ENCODE peak calls at places on chromosomes 3 and 15, in eight cellular contexts. C, I, B, W, L, Y, D and A are unnamed samples.

GRCh38 chr3:51705276-51706020 is 1.4 kb upstream of the GRM2 start:
- DNase-seq in C (no peak), I (no peak), B (no peak), W (no peak), L (no peak), Y (no peak), D (no peak), A (no peak)

GRCh38 chr3:45817788-45818523 is 21.6 kb upstream of the SLC6A20 start:
- DNase-seq in C (peak), I (peak), B (peak), W (no peak), L (no peak), Y (peak), D (peak), A (no peak)

GRCh38 chr3:146052046-146052790 is 108.8 kb downstream of the PLOD2 start:
- DNase-seq in C (no peak), I (no peak), B (no peak), W (no peak), L (no peak), Y (peak), D (no peak), A (no peak)

GRCh38 chr3:78096488-78097255 is 1056.8 kb downstream of the ROBO2 start:
- DNase-seq in C (peak), I (no peak), B (no peak), W (no peak), L (no peak), Y (no peak), D (peak), A (no peak)

GRCh38 chr3:121718205-121718846 is 31.2 kb downstream of the GOLGB1 start:
- DNase-seq in C (no peak), I (no peak), B (no peak), W (no peak), L (no peak), Y (no peak), D (no peak), A (no peak)

GRCh38 chr3:178085817-178086123 is 450.5 kb upstream of the KCNMB2 start:
- DNase-seq in C (no peak), I (no peak), B (no peak), W (no peak), L (no peak), Y (no peak), D (no peak), A (no peak)

GRCh38 chr3:53842436-53843194 is 3.6 kb downstream of the CHDH start:
- DNase-seq in C (peak), I (peak), B (peak), W (no peak), L (peak), Y (peak), D (peak), A (peak)

GRCh38 chr15:31300981-31301686 is 25.5 kb upstream of the KLF13 start:
- DNase-seq in C (no peak), I (no peak), B (peak), W (no peak), L (no peak), Y (no peak), D (no peak), A (peak)

GRCh38 chr3:166864473-166865467 is 515.3 kb downstream of the ZBBX start:
- DNase-seq in C (no peak), I (no peak), B (peak), W (no peak), L (peak), Y (no peak), D (no peak), A (no peak)

GRCh38 chr3:4584537-4585249 is 91.5 kb downstream of the ITPR1 start:
- DNase-seq in C (peak), I (peak), B (no peak), W (no peak), L (no peak), Y (peak), D (no peak), A (peak)

GRCh38 chr3:115581347-115582135 is 41.8 kb upstream of the GAP43 start:
- DNase-seq in C (peak), I (peak), B (no peak), W (no peak), L (no peak), Y (peak), D (peak), A (no peak)

DNA sequence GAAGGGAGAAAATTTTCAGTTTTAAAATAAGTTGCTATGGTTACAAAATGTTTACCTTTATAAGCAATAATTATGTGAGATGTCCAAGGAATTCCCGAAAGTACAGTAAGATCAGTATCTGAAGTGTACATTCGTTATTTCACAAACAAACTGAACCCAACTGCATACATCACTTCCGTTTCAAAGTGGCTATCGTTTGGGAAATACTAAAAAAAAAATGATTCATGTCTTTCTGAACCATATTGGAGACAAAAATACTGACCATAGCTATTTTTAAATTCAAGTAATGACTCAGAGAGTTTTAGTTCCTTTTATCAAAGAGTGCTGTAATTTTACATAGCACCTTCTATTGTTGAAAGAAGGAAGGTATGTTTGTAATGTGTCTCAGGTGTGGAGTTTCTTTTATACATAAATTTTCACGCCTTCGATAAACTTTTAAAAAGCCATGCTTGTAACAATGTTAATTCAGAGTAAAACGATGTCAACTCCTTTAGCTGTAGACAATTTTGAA is 8.0 kb upstream of the ANKRD28 start:
- DNase-seq in C (peak), I (peak), B (no peak), W (no peak), L (no peak), Y (peak), D (peak), A (peak)
- H3K4me3 ChIP-seq in C (no peak), I (no peak), B (no peak), W (peak), L (no peak), Y (no peak), D (no peak), A (peak)

DNA sequence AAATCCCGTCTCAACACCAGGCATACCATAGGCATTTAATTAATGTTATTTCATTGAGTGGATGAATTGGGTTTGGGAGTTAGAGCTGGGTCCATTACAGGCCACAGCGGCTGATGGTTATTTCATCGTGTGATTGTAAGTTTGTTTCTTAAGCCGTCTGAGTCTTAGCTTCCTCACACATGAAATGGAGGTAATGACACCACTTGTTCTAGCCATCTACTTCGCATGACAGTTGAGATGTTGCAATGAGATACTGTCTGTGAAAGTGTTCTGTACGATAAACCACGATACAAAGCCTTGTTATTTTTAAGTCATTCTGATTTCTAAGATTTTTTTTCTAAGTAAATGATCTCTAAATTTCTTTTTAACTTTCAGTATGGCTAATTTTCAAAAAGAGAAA is 8.6 kb upstream of the TP63 start:
- DNase-seq in C (no peak), I (no peak), B (no peak), W (no peak), L (no peak), Y (no peak), D (no peak), A (no peak)
- TF ChIP-seq CTCF in C (no peak), I (no peak), B (no peak), W (no peak), L (no peak), Y (no peak), D (no peak), A (no peak)

GRCh38 chr15:83652606-83653204 is 1.2 kb upstream of the ADAMTSL3 start:
- DNase-seq in C (no peak), I (no peak), B (no peak), W (no peak), L (no peak), Y (no peak), D (no peak), A (no peak)

GRCh38 chr15:83655237-83655616 is 1.3 kb downstream of the ADAMTSL3 start:
- DNase-seq in C (no peak), I (no peak), B (no peak), W (no peak), L (no peak), Y (no peak), D (no peak), A (no peak)

GRCh38 chr15:83653288-83653638 is 660 bp upstream of the ADAMTSL3 start:
- DNase-seq in C (no peak), I (no peak), B (no peak), W (peak), L (no peak), Y (no peak), D (peak), A (no peak)

GRCh38 chr15:83654379-83655236 is 685 bp downstream of the ADAMTSL3 start:
- DNase-seq in C (no peak), I (peak), B (peak), W (no peak), L (no peak), Y (peak), D (no peak), A (no peak)

DNA sequence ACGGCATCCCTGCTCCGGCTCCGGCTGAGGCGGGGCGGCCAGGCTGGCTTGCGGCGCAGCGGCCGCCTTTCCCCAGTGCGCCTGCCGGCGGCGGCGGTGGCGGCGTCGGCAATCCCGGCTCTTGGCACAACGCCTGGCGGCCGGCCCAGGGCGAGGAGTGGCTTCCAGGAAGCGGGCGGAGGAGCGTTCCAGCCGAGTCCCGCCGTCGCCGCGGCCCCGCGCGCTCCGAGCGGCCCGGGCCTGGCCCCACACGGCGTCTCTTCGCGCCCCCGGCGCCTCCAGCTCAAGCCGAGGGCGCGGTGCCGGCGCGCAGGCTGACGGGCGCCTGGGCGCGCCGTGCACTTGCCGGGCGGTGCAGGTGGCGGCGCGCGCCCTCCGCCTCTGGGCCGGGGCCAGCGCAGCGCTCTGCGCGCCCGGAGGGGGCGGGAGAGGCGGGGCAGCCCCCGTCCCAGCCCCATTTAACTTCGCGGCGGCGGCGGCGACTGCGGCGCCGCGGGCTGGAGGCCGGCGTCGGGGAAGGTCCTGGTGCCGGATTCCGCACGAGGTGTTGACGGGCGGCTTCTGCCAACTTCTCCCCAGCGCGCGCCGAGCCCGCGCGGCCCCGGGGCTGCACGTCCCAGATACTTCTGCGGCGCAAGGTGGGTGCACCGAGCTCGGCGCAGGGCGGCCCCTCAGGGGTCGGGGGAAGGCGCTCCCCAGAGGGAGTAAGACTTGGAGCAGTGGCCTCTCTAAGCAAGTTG is at the start of gene ADAMTSL3:
- DNase-seq in C (no peak), I (peak), B (peak), W (peak), L (peak), Y (peak), D (peak), A (no peak)
- H3K4me3 ChIP-seq in C (no peak), I (no peak), B (peak), W (peak), L (no peak), Y (peak), D (peak), A (no peak)

GRCh38 chr15:45454825-45455224 is 67.7 kb downstream of the SLC30A4 start:
- DNase-seq in C (peak), I (peak), B (peak), W (no peak), L (peak), Y (peak), D (peak), A (peak)
- TF ChIP-seq CTCF in C (peak), I (peak), B (no peak), W (no peak), L (no peak), Y (peak), D (peak), A (peak)

GRCh38 chr3:171354049-171354705 is 106.0 kb downstream of the TNIK start:
- DNase-seq in C (no peak), I (peak), B (no peak), W (no peak), L (no peak), Y (no peak), D (no peak), A (no peak)
- H3K4me3 ChIP-seq in C (no peak), I (no peak), B (no peak), W (no peak), L (no peak), Y (no peak), D (no peak), A (no peak)

GRCh38 chr3:34882764-34883163 is 756.6 kb upstream of the ARPP21 start:
- DNase-seq in C (no peak), I (no peak), B (no peak), W (no peak), L (no peak), Y (peak), D (no peak), A (no peak)
- TF ChIP-seq CTCF in C (no peak), I (no peak), B (no peak), W (no peak), L (no peak), Y (peak), D (no peak), A (no peak)

GRCh38 chr3:57165637-57166036 is 484 bp upstream of the IL17RD start:
- DNase-seq in C (no peak), I (no peak), B (no peak), W (no peak), L (no peak), Y (no peak), D (no peak), A (no peak)
- H3K4me3 ChIP-seq in C (no peak), I (no peak), B (no peak), W (peak), L (no peak), Y (no peak), D (no peak), A (no peak)

GRCh38 chr3:12830785-12831581 is 10.4 kb downstream of the RPL32 start:
- DNase-seq in C (no peak), I (no peak), B (no peak), W (no peak), L (no peak), Y (no peak), D (no peak), A (no peak)
- TF ChIP-seq CTCF in C (peak), I (peak), B (no peak), W (peak), L (no peak), Y (peak), D (peak), A (peak)